ENCODE peak calls at places on chromosome 10, in seven cellular contexts. V, R, I, K, M, J and U are unnamed samples.

GRCh38 chr10:62653254-62653653 is 151.3 kb upstream of the ADO start:
- DNase-seq in J (no peak), V (no peak), R (no peak), K (no peak), M (no peak), I (no peak), U (no peak)

GRCh38 chr10:31011660-31012022 is 20.0 kb downstream of the ZNF438 start:
- DNase-seq in K (no peak), R (no peak), M (no peak), J (no peak), I (peak), V (peak), U (no peak)

GRCh38 chr10:97571622-97572021 is 957 bp upstream of the ANKRD2 start:
- DNase-seq in M (no peak), J (no peak), I (no peak), R (no peak), K (no peak), V (no peak), U (no peak)

GRCh38 chr10:50394832-50395231 is 143.5 kb upstream of the ASAH2 start:
- DNase-seq in R (no peak), I (no peak), V (no peak), J (no peak), K (no peak), M (no peak), U (no peak)

GRCh38 chr10:29370612-29371092 is 81.8 kb downstream of the LYZL1 start:
- DNase-seq in K (no peak), J (peak), V (no peak), I (no peak), R (no peak), M (no peak), U (no peak)

GRCh38 chr10:107649249-107649648 is 484.7 kb upstream of the SORCS1 start:
- DNase-seq in M (no peak), J (no peak), K (no peak), I (no peak), R (no peak), V (no peak), U (no peak)

GRCh38 chr10:84543077-84543476 is 214.7 kb downstream of the CCSER2 start:
- DNase-seq in J (peak), I (no peak), V (no peak), M (no peak), R (peak), K (no peak), U (no peak)

GRCh38 chr10:17729630-17730029 is 22.4 kb upstream of the TMEM236 start:
- DNase-seq in I (no peak), V (no peak), K (no peak), J (no peak), M (no peak), R (no peak), U (no peak)

GRCh38 chr10:31041011-31041410 is 9.3 kb upstream of the ZNF438 start:
- DNase-seq in M (no peak), R (no peak), I (peak), J (no peak), V (peak), K (no peak), U (no peak)

GRCh38 chr10:14584643-14585042 is 190.1 kb downstream of the FAM107B start:
- DNase-seq in R (peak), I (no peak), J (no peak), K (no peak), M (no peak), V (no peak), U (no peak)

GRCh38 chr10:50937230-50937907 is 51.9 kb upstream of the A1CF start:
- DNase-seq in V (peak), J (peak), I (peak), M (peak), K (no peak), R (peak), U (peak)

GRCh38 chr10:103667390-103667789 is 173.9 kb downstream of the NEURL1 start:
- DNase-seq in V (peak), J (peak), R (no peak), I (peak), K (no peak), M (peak), U (no peak)

GRCh38 chr10:113069595-113069994 is 119.5 kb downstream of the TCF7L2 start:
- DNase-seq in I (peak), K (no peak), J (peak), R (no peak), M (no peak), V (peak), U (no peak)

GRCh38 chr10:100037758-100038315 is 28.1 kb upstream of the DNMBP start:
- DNase-seq in V (no peak), I (no peak), R (no peak), J (no peak), K (no peak), M (no peak), U (no peak)

GRCh38 chr10:6117711-6118110 is 28.9 kb downstream of the RBM17 start:
- DNase-seq in M (no peak), K (no peak), I (no peak), V (no peak), J (no peak), R (no peak), U (no peak)

GRCh38 chr10:99720387-99720786 is 11.5 kb downstream of the COX15 start:
- DNase-seq in J (no peak), V (no peak), I (no peak), M (no peak), K (no peak), R (no peak), U (no peak)

GRCh38 chr10:112208292-112208691 is 24.7 kb upstream of the GPAM start:
- DNase-seq in R (no peak), V (peak), I (peak), J (no peak), K (no peak), M (no peak), U (peak)

GRCh38 chr10:21343087-21343486 is 182.4 kb downstream of the SKIDA1 start:
- DNase-seq in I (no peak), R (no peak), V (no peak), J (no peak), M (no peak), K (no peak), U (no peak)

GRCh38 chr10:76352300-76352699 is 920.9 kb downstream of the LRMDA start:
- DNase-seq in V (peak), R (no peak), I (peak), J (no peak), M (peak), K (no peak), U (peak)

GRCh38 chr10:99760321-99760720 is 22.1 kb upstream of the ABCC2 start:
- DNase-seq in J (peak), R (no peak), M (no peak), V (no peak), K (no peak), I (no peak), U (no peak)

GRCh38 chr10:29344073-29344820 is 55.4 kb downstream of the LYZL1 start:
- DNase-seq in V (peak), R (peak), K (peak), I (peak), J (peak), M (no peak), U (peak)

GRCh38 chr10:120541971-120542370 is 84.9 kb downstream of the PLPP4 start:
- DNase-seq in R (no peak), K (no peak), I (no peak), V (peak), M (no peak), J (no peak), U (no peak)

GRCh38 chr10:47077941-47078340 is 166.7 kb downstream of the PTPN20 start:
- DNase-seq in J (no peak), V (no peak), R (no peak), I (no peak), M (no peak), K (no peak), U (no peak)

GRCh38 chr10:114856544-114857287 is 35.1 kb downstream of the FHIP2A start:
- DNase-seq in R (no peak), I (peak), M (no peak), K (no peak), V (peak), J (peak), U (peak)

DNA sequence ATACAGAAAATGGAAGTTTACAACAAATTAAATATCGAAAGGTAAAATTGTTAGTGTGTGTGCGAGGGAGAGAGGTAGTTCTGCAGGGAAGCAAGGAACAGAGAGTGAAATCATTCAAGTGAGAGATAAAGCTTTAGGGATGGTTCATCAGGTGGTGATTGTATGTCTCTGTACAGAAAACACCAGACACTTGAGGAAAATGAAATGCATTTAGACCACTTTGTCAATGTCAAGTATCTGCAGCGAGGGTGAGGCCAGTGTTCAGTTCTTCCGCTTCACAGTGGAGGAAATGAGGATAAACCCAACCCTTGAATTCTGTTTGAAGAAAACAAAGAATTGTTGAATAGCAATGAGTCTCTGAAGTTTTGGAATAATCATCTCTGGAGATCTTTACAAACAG is 14.4 kb upstream of the ITGB1 start:
- DNase-seq in I (no peak), R (no peak), K (no peak), M (peak), J (no peak), V (no peak), U (no peak)
- H3K4me3 ChIP-seq in I (no peak), R (no peak), K (no peak), M (no peak), J (no peak), V (no peak), U (no peak)

GRCh38 chr10:69343905-69344304 is 65.6 kb downstream of the HK1 start:
- DNase-seq in M (no peak), J (no peak), K (no peak), I (no peak), R (no peak), V (no peak), U (no peak)

GRCh38 chr10:69345402-69345801 is 67.1 kb downstream of the HK1 start:
- DNase-seq in M (no peak), R (no peak), V (no peak), I (no peak), K (peak), J (no peak), U (no peak)

GRCh38 chr10:69346776-69347175 is 68.5 kb downstream of the HK1 start:
- DNase-seq in R (no peak), M (no peak), V (no peak), J (no peak), K (no peak), I (no peak), U (no peak)

GRCh38 chr10:69345890-69346474 is 67.7 kb downstream of the HK1 start:
- DNase-seq in K (no peak), M (no peak), J (peak), R (peak), V (no peak), I (no peak), U (no peak)

DNA sequence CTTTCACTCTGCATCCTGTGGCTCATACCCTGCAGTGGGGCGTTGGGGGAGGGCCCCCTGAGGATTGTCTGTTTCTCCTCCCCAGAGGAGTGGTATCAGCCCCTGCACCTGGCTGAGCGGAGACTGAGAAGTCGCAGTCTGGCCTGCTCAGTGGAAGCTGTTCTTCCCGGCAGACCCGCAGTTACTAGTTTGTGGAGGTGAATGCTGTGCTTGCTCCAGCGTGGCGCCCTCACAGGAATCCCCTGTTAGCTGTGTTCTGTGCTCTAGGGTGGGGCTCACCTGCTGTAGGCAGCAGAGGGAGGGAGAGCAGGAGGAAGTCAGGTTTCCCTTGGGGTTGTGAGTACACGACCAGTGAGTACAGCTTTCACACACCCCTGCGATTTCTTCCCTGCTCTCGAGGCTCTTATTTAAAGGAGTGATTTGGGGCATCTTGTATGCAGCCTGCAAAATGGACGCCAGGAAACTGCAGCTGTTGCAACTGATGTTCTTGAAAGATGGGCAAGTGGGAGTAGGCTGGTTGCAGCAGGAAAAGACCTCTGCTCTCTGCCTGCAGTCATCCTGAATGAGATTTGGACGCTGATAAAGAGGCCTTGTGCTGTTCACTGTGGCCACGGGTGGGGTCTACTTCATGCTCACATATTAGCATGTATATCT is 66.4 kb downstream of the HK1 start:
- DNase-seq in M (peak), I (no peak), V (no peak), J (no peak), K (peak), R (peak), U (no peak)
- H3K4me3 ChIP-seq in M (no peak), I (no peak), V (no peak), J (no peak), K (no peak), R (no peak), U (no peak)

GRCh38 chr10:117934477-117934876 is 112.3 kb downstream of the RAB11FIP2 start:
- DNase-seq in M (no peak), I (no peak), V (no peak), J (peak), K (no peak), R (peak), U (no peak)

GRCh38 chr10:117931078-117931477 is 115.7 kb downstream of the RAB11FIP2 start:
- DNase-seq in K (no peak), J (no peak), M (no peak), I (no peak), R (no peak), V (no peak), U (no peak)

GRCh38 chr10:117938104-117938503 is 108.6 kb downstream of the RAB11FIP2 start:
- DNase-seq in V (no peak), I (no peak), J (no peak), K (no peak), R (no peak), M (no peak), U (no peak)

GRCh38 chr10:117933036-117933435 is 113.7 kb downstream of the RAB11FIP2 start:
- DNase-seq in J (no peak), M (no peak), I (peak), K (no peak), V (peak), R (no peak), U (no peak)

DNA sequence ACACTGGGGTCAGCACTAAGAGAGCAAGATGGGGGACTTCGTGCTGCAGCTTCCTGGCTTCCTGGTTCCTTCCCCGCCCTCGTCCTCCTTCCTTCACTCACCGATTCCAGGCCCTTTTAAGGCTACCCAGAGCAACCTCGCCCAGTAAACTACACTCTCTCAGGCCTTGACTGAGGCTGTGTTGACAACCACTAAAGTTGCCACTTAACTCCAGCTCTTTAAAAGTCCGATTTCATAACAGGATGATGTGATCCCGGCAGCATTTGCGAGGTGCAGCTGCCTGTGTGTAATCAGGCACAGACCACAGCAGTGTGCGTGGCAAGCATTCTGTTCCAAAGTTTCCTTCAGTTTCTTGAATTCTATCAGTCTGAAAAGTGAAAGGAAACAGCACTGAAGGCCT is 110.6 kb downstream of the RAB11FIP2 start:
- DNase-seq in K (peak), V (peak), M (no peak), I (peak), J (no peak), R (no peak), U (peak)
- H3K4me3 ChIP-seq in K (no peak), V (no peak), M (no peak), I (no peak), J (no peak), R (no peak), U (peak)

GRCh38 chr10:80131499-80131901 is 1.0 kb upstream of the PLAC9 start:
- DNase-seq in M (no peak), R (peak), K (no peak), I (no peak), J (peak), V (peak), U (no peak)

GRCh38 chr10:80137031-80137712 is 4.6 kb downstream of the PLAC9 start:
- DNase-seq in J (no peak), V (no peak), K (no peak), R (no peak), M (no peak), I (peak), U (peak)

GRCh38 chr10:80133221-80133620 is 691 bp downstream of the PLAC9 start:
- DNase-seq in M (no peak), K (no peak), V (no peak), J (no peak), I (no peak), R (peak), U (peak)

GRCh38 chr10:80136134-80136571 is 3.6 kb downstream of the PLAC9 start:
- DNase-seq in M (no peak), V (peak), J (no peak), R (peak), I (peak), K (peak), U (peak)

DNA sequence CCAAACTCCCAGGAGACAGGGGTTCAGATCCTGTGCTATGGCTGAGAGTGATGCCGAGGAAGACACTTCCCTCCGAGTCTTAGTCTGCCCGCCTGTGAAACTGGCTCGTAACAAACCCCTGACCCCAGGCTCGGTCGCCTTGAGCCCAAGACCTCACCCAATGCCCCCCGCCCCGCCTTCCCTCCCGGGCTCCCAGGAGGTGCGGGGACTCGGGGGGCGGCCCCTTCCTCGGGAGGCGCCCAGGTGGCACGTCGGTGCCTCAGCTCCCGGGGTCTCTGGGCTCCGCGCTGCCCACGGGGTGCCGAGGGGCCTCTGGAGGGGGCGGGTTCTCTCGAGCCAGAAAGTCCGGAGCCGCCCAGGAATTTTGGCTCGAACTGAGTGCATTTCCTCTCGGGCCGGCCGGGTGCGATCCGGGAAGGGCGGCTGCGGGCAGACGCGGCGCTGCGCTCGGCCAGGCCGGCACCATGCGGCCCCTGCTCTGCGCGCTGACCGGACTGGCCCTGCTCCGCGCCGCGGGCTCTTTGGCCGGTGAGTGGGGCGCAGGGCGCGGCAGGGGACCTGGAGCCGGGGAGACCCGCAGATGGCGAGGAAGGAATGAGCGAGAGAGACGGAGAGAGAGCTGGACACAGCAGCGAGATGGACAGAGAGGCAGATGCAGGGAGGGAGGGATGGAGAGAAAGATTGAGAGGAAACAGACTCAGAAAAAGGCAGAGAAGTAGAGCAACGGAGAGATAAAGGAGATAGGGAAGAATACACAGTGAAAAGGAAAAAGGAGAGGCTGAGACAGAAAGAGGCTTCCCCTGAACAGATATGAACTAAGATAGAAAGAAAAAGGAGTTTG is at the start of gene PLAC9:
- DNase-seq in J (peak), I (peak), M (no peak), V (peak), K (peak), R (peak), U (peak)
- H3K4me3 ChIP-seq in J (peak), I (peak), M (no peak), V (peak), K (peak), R (peak), U (peak)

GRCh38 chr10:119378737-119379067 is 163.8 kb downstream of the RGS10 start:
- DNase-seq in I (no peak), K (no peak), M (peak), R (no peak), V (peak), J (no peak), U (no peak)
- H3K4me3 ChIP-seq in I (no peak), K (no peak), M (no peak), R (no peak), V (no peak), J (no peak), U (no peak)

GRCh38 chr10:85600026-85600743 is 766.4 kb downstream of the GRID1 start:
- DNase-seq in J (peak), R (no peak), K (no peak), M (no peak), I (no peak), V (no peak), U (no peak)
- H3K4me3 ChIP-seq in J (no peak), R (no peak), K (no peak), M (no peak), I (no peak), V (no peak), U (no peak)